ENCODE peak calls at places on chromosomes 16 and 17, in ten cellular contexts. L is sigmoid colon, A is HepG2, W is stomach, K is vagina, J is prostate gland, Z is K562, I is A549, D is IMR-90, G is body of pancreas. M is an unnamed sample.

GRCh38 chr16:57422026-57422944 is 17.7 kb downstream of the CCL17 start:
- DNase-seq in Z (peak; percentile 45), I (peak; percentile 55), K (no peak), G (peak; percentile 61), L (peak; percentile 80), W (peak; percentile 52), D (peak; percentile 72), J (peak; percentile 51), A (peak; percentile 77), M (peak; percentile 57)

GRCh38 chr16:88681084-88681680 is 5.1 kb downstream of the SNAI3 start:
- DNase-seq in L (no peak), I (peak; percentile 59), J (no peak), Z (peak; percentile 63), W (peak; percentile 75), K (no peak), D (no peak), A (peak; percentile 60), G (peak; percentile 53), M (no peak)

GRCh38 chr17:19569785-19570496 is 36.3 kb downstream of the SLC47A1 start:
- DNase-seq in I (no peak), Z (no peak), K (no peak), G (no peak), A (no peak), L (peak; percentile 74), D (no peak), W (no peak), J (no peak), M (no peak)

GRCh38 chr17:50576864-50577263 is 16.3 kb downstream of the CACNA1G start:
- DNase-seq in G (no peak), K (no peak), Z (no peak), A (no peak), I (no peak), J (no peak), L (no peak), D (no peak), W (no peak), M (no peak)

GRCh38 chr17:49944451-49944850 is 24.5 kb upstream of the DLX4 start:
- DNase-seq in Z (no peak), K (no peak), J (no peak), G (no peak), I (no peak), A (no peak), L (no peak), W (no peak), D (no peak), M (no peak)

GRCh38 chr16:27650073-27650701 is 100.2 kb downstream of the KATNIP start:
- DNase-seq in Z (no peak), K (no peak), W (no peak), J (peak; percentile 23), L (no peak), I (no peak), A (no peak), G (no peak), D (no peak), M (no peak)

GRCh38 chr16:10662212-10662611 is 32.5 kb downstream of the TEKT5 start:
- DNase-seq in Z (no peak), K (no peak), D (no peak), I (no peak), G (no peak), W (no peak), L (no peak), A (no peak), J (no peak), M (no peak)

GRCh38 chr17:58391302-58391984 is 25.9 kb downstream of the RNF43 start:
- DNase-seq in A (peak; percentile 100), Z (peak; percentile 44), J (peak; percentile 99), I (peak; percentile 67), K (no peak), W (peak; percentile 97), D (no peak), L (no peak), G (peak; percentile 98), M (peak; percentile 94)

GRCh38 chr17:21823130-21823529 is 130.8 kb downstream of the KCNJ18 start:
- DNase-seq in A (no peak), I (no peak), K (no peak), D (no peak), W (no peak), Z (no peak), L (no peak), G (no peak), J (no peak), M (no peak)

GRCh38 chr17:51653902-51654301 is 393.6 kb downstream of the UTP18 start:
- DNase-seq in K (no peak), Z (no peak), D (no peak), A (no peak), J (no peak), W (no peak), L (no peak), G (no peak), I (peak; percentile 21), M (no peak)

GRCh38 chr17:45277992-45278391 is 16.1 kb upstream of the SPATA32 start:
- DNase-seq in Z (no peak), G (peak; percentile 51), J (peak; percentile 29), A (no peak), D (peak; percentile 23), I (no peak), L (no peak), W (peak; percentile 67), K (no peak), M (no peak)

GRCh38 chr16:2091722-2092620 is 43.7 kb downstream of the PKD1 start:
- DNase-seq in K (no peak), I (no peak), L (no peak), G (no peak), J (no peak), W (peak; percentile 55), Z (no peak), D (no peak), A (no peak), M (no peak)
- TF ChIP-seq POLR2A in K (no peak), I (no peak), L (no peak), G (no peak), J (no peak), W (no peak), Z (no peak), D (no peak), A (no peak), M (no peak)

DNA sequence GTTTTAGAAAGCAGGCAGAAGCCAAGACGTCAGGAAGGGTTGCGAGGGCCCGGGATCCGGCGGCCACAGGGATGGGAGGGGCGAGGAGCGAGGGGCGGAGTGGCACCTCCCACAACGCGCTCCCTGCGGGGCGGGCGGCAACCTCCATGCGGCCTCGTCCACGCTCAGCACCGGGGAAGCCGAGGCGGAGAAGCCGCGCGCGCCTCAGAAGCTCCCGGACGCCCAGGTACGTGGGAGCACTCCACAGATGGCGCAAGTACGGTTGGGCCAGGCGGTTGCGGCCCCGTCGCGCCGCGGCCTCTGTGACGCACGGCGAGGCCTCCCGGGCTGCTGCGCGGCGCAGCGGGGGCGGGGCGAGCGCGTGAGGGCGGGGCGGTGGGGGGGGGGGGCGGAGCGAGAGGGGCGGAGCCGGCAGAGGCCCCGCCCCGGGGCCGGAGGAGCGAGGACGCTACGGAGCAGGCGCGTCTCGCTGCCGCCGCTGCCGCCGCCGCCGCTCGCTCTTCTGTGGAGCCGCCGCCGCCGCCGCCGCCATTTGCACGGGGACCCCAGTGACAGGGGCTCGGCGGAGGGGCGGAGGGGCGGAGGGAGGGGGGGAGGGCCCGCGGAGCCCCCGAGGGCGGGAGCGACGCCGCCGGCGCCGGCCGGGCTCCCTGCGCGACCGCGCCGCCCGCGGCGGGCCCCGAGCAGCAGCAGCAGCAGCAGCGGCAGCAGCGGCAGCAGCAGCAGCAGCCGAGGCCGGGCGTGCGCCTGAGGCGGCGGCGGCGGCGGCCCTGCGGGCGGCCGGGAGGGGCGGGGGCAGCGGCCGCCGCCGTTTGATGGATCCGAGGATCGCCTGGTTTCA is at the start of gene TENT4B:
- DNase-seq in I (peak; percentile 85), K (no peak), D (peak; percentile 66), A (peak; percentile 62), G (peak; percentile 89), Z (peak; percentile 97), J (peak; percentile 79), W (peak; percentile 87), L (peak; percentile 94), M (peak; percentile 89)
- TF ChIP-seq POLR2A in I (peak; percentile 91), K (no peak), D (peak; percentile 85), A (peak; percentile 91), G (peak; percentile 84), Z (peak; percentile 95), J (peak; percentile 75), W (no peak), L (peak; percentile 66), M (peak; percentile 56)

GRCh38 chr17:59842901-59843652 is 49.7 kb downstream of the TUBD1 start:
- DNase-seq in L (peak; percentile 65), G (peak; percentile 49), D (peak; percentile 97), I (peak; percentile 70), K (no peak), Z (no peak), W (peak; percentile 74), A (peak; percentile 96), J (peak; percentile 64), M (no peak)
- TF ChIP-seq POLR2A in L (peak; percentile 38), G (peak; percentile 67), D (peak; percentile 91), I (peak; percentile 95), K (no peak), Z (peak; percentile 89), W (no peak), A (peak; percentile 81), J (no peak), M (peak; percentile 88)

GRCh38 chr17:7252176-7253043 is at the start of gene ELP5:
- DNase-seq in D (peak; percentile 94), G (peak; percentile 96), J (peak; percentile 88), I (peak; percentile 97), Z (peak; percentile 84), K (peak; percentile 96), A (peak; percentile 94), L (peak; percentile 97), W (peak; percentile 94), M (peak; percentile 96)
- TF ChIP-seq POLR2A in D (peak; percentile 88), G (peak; percentile 78), J (peak; percentile 43), I (peak; percentile 90), Z (peak; percentile 92), K (no peak), A (peak; percentile 86), L (no peak), W (no peak), M (peak; percentile 85)

DNA sequence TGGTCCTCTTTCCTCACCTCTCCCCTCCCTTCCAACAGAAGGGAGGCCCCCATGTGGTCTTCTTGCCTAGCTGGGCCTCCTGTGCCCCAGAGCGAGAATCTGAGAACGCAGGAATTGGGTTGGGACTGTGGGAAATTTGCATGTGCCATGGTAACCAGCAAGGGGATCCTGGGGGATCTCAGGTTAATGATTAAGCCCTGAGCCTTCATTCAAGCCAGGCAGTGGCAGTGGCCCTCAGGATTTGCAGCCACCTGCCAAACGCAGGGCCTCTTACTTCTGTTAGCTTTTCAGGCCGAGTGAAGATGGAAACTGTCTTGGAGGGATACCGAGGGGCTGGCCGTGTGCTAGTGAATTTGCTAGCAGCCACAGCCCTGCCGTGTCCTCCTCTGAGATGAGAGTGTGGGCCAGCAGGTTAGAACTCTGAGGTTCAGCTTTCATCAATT is 40.3 kb downstream of the KSR1 start:
- DNase-seq in Z (no peak), I (peak; percentile 78), L (no peak), D (no peak), K (no peak), W (peak; percentile 47), A (peak; percentile 87), J (peak; percentile 23), G (peak; percentile 89), M (no peak)
- TF ChIP-seq POLR2A in Z (no peak), I (no peak), L (no peak), D (no peak), K (no peak), W (no peak), A (peak; percentile 30), J (no peak), G (peak; percentile 71), M (no peak)